ENCODE peak calls at places on chromosomes 6 and 20, in five cellular contexts. I, P, K, H and U are unnamed samples.

GRCh38 chr20:23144856-23145255 is 58.7 kb upstream of the CD93 start:
- DNase-seq in I (no peak), P (no peak), K (no peak), H (no peak), U (no peak)

GRCh38 chr6:83696674-83697073 is 12.2 kb downstream of the SNAP91 start:
- DNase-seq in I (no peak), P (no peak), K (no peak), H (no peak), U (no peak)

GRCh38 chr6:3769610-3770009 is 18.1 kb upstream of the PXDC1 start:
- DNase-seq in I (no peak), P (no peak), K (peak; percentile 66), H (no peak), U (no peak)

GRCh38 chr20:33062750-33063149 is 9.0 kb downstream of the BPIFB3 start:
- DNase-seq in I (no peak), P (no peak), K (no peak), H (no peak), U (no peak)

GRCh38 chr6:160795716-160796115 is 93.7 kb downstream of the PLG start:
- DNase-seq in I (no peak), P (no peak), K (no peak), H (no peak), U (no peak)

GRCh38 chr6:90219168-90219985 is 77.3 kb downstream of the BACH2 start:
- DNase-seq in I (no peak), P (no peak), K (peak; percentile 97), H (peak; percentile 65), U (peak; percentile 43)

GRCh38 chr6:13488015-13488895 is 855 bp upstream of the GFOD1 start:
- DNase-seq in I (peak; percentile 69), P (peak; percentile 85), K (peak; percentile 63), H (peak; percentile 52), U (peak; percentile 72)

GRCh38 chr6:150238294-150238693 is 95.5 kb downstream of the PPP1R14C start:
- DNase-seq in I (peak; percentile 27), P (peak; percentile 78), K (no peak), H (no peak), U (no peak)

GRCh38 chr6:139029470-139030210 is 1.1 kb downstream of the ABRACL start:
- DNase-seq in I (peak; percentile 61), P (peak; percentile 89), K (peak; percentile 85), H (peak; percentile 56), U (peak; percentile 80)

GRCh38 chr20:34683667-34684066 is 6.8 kb upstream of the PIGU start:
- DNase-seq in I (no peak), P (no peak), K (no peak), H (no peak), U (no peak)

GRCh38 chr6:88168362-88168761 is 2.2 kb upstream of the CNR1 start:
- DNase-seq in I (no peak), P (no peak), K (no peak), H (no peak), U (no peak)

GRCh38 chr6:42197574-42198362 is 3.0 kb upstream of the GUCA1B start:
- DNase-seq in I (no peak), P (no peak), K (peak; percentile 82), H (peak; percentile 70), U (no peak)

GRCh38 chr20:53678315-53678989 is 84.8 kb upstream of the ZNF217 start:
- DNase-seq in I (no peak), P (no peak), K (no peak), H (no peak), U (no peak)

DNA sequence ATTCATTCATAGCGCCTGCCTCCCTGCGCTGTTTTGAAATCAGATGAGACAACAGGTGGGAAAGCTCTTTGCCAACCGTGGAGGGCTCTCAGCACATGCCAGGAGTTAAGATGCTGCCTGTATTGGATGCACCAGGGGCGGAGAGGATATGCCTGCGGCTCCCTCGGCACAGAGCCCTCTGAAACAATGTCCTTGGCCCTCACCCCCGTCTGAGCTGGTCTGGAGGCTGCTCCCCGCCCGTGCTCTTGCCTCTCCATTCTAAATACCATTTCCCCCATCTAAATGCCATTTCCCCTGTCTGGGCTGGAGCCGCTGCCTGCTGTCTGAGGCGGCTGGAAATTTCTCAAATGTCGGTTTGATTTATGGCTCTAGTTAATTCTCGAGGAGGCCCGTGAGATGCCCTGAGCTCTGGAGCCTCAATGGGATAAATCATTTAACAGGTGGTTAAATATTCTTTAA is 50.8 kb upstream of the MLN start:
- DNase-seq in I (peak; percentile 48), P (peak; percentile 43), K (no peak), H (peak; percentile 22), U (no peak)
- H3K4me1 ChIP-seq in I (no peaks in the 10 kb centered on the region), P (peaks cover 33% of the 10 kb centered on the region), K (no peaks in the 10 kb centered on the region), H (no peaks in the 10 kb centered on the region), U (no peaks in the 10 kb centered on the region)

DNA sequence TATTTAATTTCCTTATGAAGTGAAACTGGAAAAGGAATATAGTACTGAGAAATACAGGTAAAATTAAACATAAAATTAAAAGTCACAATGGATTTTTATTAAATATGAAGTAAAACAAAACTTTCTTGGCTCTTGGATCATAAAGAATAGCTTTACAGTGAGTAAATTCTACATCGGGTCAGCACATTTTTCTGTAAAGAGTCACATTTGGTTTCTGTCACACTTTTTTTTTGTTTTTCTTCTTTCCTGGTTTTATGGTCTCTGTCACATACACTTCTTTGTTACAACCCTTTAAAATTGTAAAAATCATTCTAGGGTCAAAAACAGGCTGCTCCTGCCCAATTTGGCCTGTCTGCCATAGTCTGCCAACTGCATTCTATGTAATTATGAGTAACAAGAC is 254.4 kb upstream of the POU3F2 start:
- DNase-seq in I (no peak), P (no peak), K (no peak), H (no peak), U (no peak)
- H3K4me1 ChIP-seq in I (no peaks in the 10 kb centered on the region), P (no peaks in the 10 kb centered on the region), K (no peaks in the 10 kb centered on the region), H (no peaks in the 10 kb centered on the region), U (no peaks in the 10 kb centered on the region)

GRCh38 chr6:44868335-44868668 is 459.8 kb upstream of the RUNX2 start:
- DNase-seq in I (no peak), P (no peak), K (no peak), H (no peak), U (no peak)

GRCh38 chr6:44867561-44868334 is 460.4 kb upstream of the RUNX2 start:
- DNase-seq in I (no peak), P (no peak), K (no peak), H (no peak), U (no peak)

GRCh38 chr6:44868905-44869304 is 459.2 kb upstream of the RUNX2 start:
- DNase-seq in I (no peak), P (no peak), K (no peak), H (no peak), U (no peak)

DNA sequence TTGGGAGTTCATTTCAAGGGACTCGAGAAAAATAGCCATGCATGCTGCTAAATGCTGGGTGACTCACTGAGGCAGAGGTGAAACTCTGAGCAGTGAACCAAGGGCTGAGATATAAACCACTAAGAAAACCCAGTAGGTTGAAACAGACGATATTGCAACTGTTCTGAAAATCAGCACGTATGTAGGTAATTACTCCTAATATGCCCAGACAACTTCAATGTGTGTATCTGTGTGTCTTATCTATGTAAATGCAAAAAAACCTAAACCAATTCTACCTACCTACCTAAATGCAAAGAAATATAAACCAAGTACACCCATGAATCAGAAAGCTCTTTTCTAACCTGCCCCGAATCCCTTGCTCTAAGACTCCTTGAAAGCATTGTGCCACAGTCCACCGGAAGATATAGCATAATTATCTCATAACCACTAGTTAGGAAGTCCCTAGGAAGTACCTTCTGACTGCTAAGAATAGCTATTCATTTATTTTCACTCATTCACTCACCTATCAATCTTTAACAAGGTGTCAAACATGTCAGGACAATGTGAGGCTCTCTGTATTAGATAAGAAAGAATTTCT is 458.7 kb upstream of the RUNX2 start:
- DNase-seq in I (no peak), P (no peak), K (no peak), H (no peak), U (no peak)
- H3K4me1 ChIP-seq in I (no peaks in the 10 kb centered on the region), P (no peaks in the 10 kb centered on the region), K (no peaks in the 10 kb centered on the region), H (no peaks in the 10 kb centered on the region), U (no peaks in the 10 kb centered on the region)

GRCh38 chr6:142856857-142857608 is 87.9 kb downstream of the HIVEP2 start:
- DNase-seq in I (no peak), P (no peak), K (no peak), H (no peak), U (no peak)
- H3K4me1 ChIP-seq in I (peaks cover 53% of the 10 kb centered on the region), P (no peaks in the 10 kb centered on the region), K (peaks cover 2% of the 10 kb centered on the region), H (no peaks in the 10 kb centered on the region), U (peaks cover 8% of the 10 kb centered on the region)

GRCh38 chr6:4800662-4801061 is 24.5 kb downstream of the CDYL start:
- DNase-seq in I (no peak), P (no peak), K (no peak), H (no peak), U (no peak)
- H3K4me1 ChIP-seq in I (peaks cover 27% of the 10 kb centered on the region), P (peaks cover 7% of the 10 kb centered on the region), K (peaks cover 2% of the 10 kb centered on the region), H (no peaks in the 10 kb centered on the region), U (peaks cover 2% of the 10 kb centered on the region)

GRCh38 chr6:45535933-45536332 is 158.2 kb upstream of the SUPT3H start:
- DNase-seq in I (no peak), P (no peak), K (no peak), H (no peak), U (no peak)

GRCh38 chr6:45540375-45540920 is 162.7 kb upstream of the SUPT3H start:
- DNase-seq in I (no peak), P (no peak), K (no peak), H (no peak), U (no peak)

GRCh38 chr6:45539124-45539523 is 161.4 kb upstream of the SUPT3H start:
- DNase-seq in I (no peak), P (no peak), K (no peak), H (no peak), U (no peak)

GRCh38 chr6:45537539-45537938 is 159.8 kb upstream of the SUPT3H start:
- DNase-seq in I (no peak), P (no peak), K (no peak), H (no peak), U (no peak)

DNA sequence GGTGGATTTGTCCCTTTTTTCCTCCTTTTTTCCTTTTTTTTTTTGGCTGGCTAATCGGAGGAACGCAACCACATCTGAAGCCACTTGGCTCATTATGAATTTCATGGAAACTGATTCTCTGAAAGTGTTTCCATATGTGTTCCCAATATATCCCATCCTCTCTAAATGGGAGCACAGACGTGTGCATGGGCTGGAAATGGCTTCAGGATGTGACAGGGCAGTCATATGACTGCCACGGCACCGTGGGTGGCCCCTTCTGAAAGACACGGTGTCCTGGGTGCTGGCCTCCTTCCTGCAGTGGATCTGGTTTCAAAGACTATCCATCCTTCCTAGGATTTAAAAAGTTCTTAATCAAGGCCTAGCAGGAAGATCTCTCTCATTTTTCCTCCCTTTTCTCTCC is 160.9 kb upstream of the SUPT3H start:
- DNase-seq in I (peak; percentile 50), P (peak; percentile 81), K (no peak), H (no peak), U (no peak)
- H3K4me1 ChIP-seq in I (no peaks in the 10 kb centered on the region), P (peaks cover 3% of the 10 kb centered on the region), K (peaks cover 4% of the 10 kb centered on the region), H (no peaks in the 10 kb centered on the region), U (peaks cover 1% of the 10 kb centered on the region)